ENCODE peak calls at places on chromosomes 6 and 20, in seven cellular contexts. A is progenitor cell of endocrine pancreas, S is brain microvascular endothelial cell, H is ureter, U is RPMI7951, Z is hypothalamus, W is mucosa of gallbladder. L is an unnamed sample.

GRCh38 chr20:49447364-49447763 is 35.1 kb downstream of the KCNB1 start:
- DNase-seq in A (no peak), H (no peak), U (no peak), W (no peak), S (no peak), Z (no peak), L (no peak)

GRCh38 chr20:21583486-21584168 is 69.8 kb upstream of the NKX2-2 start:
- DNase-seq in U (no peak), A (no peak), W (no peak), Z (no peak), H (no peak), S (no peak), L (no peak)

GRCh38 chr6:40958740-40959139 is 80.3 kb downstream of the UNC5CL start:
- DNase-seq in Z (no peak), A (no peak), U (no peak), W (no peak), H (no peak), S (peak; percentile 4), L (no peak)

GRCh38 chr6:77463881-77464867 is 883 bp upstream of the HTR1B start:
- DNase-seq in W (no peak), S (no peak), U (no peak), Z (no peak), A (peak; percentile 24), H (no peak), L (peak; percentile 59)

GRCh38 chr6:146355521-146356100 is 188.0 kb upstream of the RAB32 start:
- DNase-seq in A (no peak), U (no peak), S (no peak), H (no peak), Z (no peak), W (no peak), L (no peak)

GRCh38 chr20:2602046-2602735 is 50.2 kb upstream of the NOP56 start:
- DNase-seq in Z (no peak), U (no peak), H (no peak), A (no peak), W (no peak), S (no peak), L (no peak)

GRCh38 chr20:24766143-24766527 is 182.9 kb upstream of the CST7 start:
- DNase-seq in W (no peak), H (no peak), Z (no peak), S (no peak), U (no peak), A (no peak), L (peak; percentile 4)

GRCh38 chr6:53734473-53735299 is 60.1 kb upstream of the LRRC1 start:
- DNase-seq in W (no peak), A (no peak), S (peak; percentile 72), Z (no peak), U (peak; percentile 80), H (no peak), L (peak; percentile 69)

GRCh38 chr6:133895573-133896343 is 6.8 kb downstream of the TCF21 start:
- DNase-seq in H (peak; percentile 44), S (no peak), U (no peak), W (no peak), Z (no peak), A (no peak), L (peak; percentile 47)

GRCh38 chr6:5570641-5571040 is 309.3 kb downstream of the FARS2 start:
- DNase-seq in A (no peak), H (no peak), S (no peak), W (no peak), U (no peak), Z (no peak), L (no peak)

GRCh38 chr6:100488231-100488630 is 23.5 kb upstream of the SIM1 start:
- DNase-seq in W (no peak), U (no peak), S (no peak), H (no peak), Z (no peak), A (no peak), L (no peak)

GRCh38 chr6:53524455-53524815 is 20.5 kb downstream of the GCLC start:
- DNase-seq in S (peak; percentile 39), H (no peak), W (no peak), Z (no peak), U (no peak), A (no peak), L (no peak)

GRCh38 chr20:58235010-58235409 is 6.6 kb upstream of the ANKRD60 start:
- DNase-seq in W (no peak), H (peak; percentile 18), U (no peak), A (no peak), Z (no peak), S (no peak), L (no peak)

GRCh38 chr6:79544939-79545450 is 7.8 kb upstream of the LCA5 start:
- DNase-seq in A (peak; percentile 24), Z (peak; percentile 42), U (peak; percentile 99), W (peak; percentile 70), S (peak; percentile 100), H (peak; percentile 87), L (peak; percentile 81)

GRCh38 chr6:31952140-31952805 is 6.4 kb downstream of the CFB start:
- DNase-seq in S (peak; percentile 46), W (peak; percentile 65), U (peak; percentile 65), Z (peak; percentile 53), A (peak; percentile 41), H (peak; percentile 67), L (peak; percentile 80)

GRCh38 chr6:46796842-46797241 is 3.7 kb downstream of the MEP1A start:
- DNase-seq in U (peak; percentile 31), H (no peak), W (no peak), Z (no peak), A (no peak), S (no peak), L (no peak)

GRCh38 chr6:140002406-140003022 is 628.1 kb upstream of the CITED2 start:
- DNase-seq in W (no peak), H (no peak), Z (no peak), S (no peak), A (no peak), U (peak; percentile 48), L (no peak)

GRCh38 chr20:12180107-12180661 is 262.5 kb downstream of the BTBD3 start:
- DNase-seq in Z (no peak), A (no peak), H (no peak), S (no peak), U (no peak), W (peak; percentile 14), L (no peak)

GRCh38 chr6:47413752-47414516 is 63.7 kb upstream of the CD2AP start:
- DNase-seq in U (peak; percentile 73), A (no peak), S (peak; percentile 40), Z (no peak), H (peak; percentile 51), W (peak; percentile 51), L (peak; percentile 51)

GRCh38 chr6:144478487-144478886 is 193.4 kb downstream of the UTRN start:
- DNase-seq in U (no peak), A (no peak), Z (peak; percentile 9), S (no peak), W (no peak), H (no peak), L (peak; percentile 55)

GRCh38 chr6:5125152-5126006 is 40.2 kb downstream of the PPP1R3G start:
- DNase-seq in S (peak; percentile 83), H (no peak), Z (no peak), U (peak; percentile 51), A (no peak), W (no peak), L (no peak)